ENCODE peak calls at places on chromosomes 11 and 22, in eight cellular contexts. One of them, this sample, is unnamed.

GRCh38 chr11:121572581-121573059 is 119.9 kb upstream of the SORL1-AS1 start:
- DNase-seq in hypothalamus: no peak
- DNase-seq in globus pallidus: peak; percentile 77
- DNase-seq in GDM1: no peak
- DNase-seq in kidney: no peak
- DNase-seq in stimulated activated CD4-positive, alpha-beta T cell treated with anti-CD3 and anti-CD28 coated beads, Interleukin-1b, Interleukin-23, amount 100 ng/mL, for 48 hours: no peak
- DNase-seq in RWPE1: no peak
- DNase-seq in neuronal stem cell: no peak
- DNase-seq in this sample: no peak

GRCh38 chr11:73320786-73321325 is 12.8 kb downstream of the ARHGEF17 start:
- DNase-seq in RWPE1: no peak
- DNase-seq in kidney: no peak
- DNase-seq in stimulated activated CD4-positive, alpha-beta T cell treated with anti-CD3 and anti-CD28 coated beads, Interleukin-1b, Interleukin-23, amount 100 ng/mL, for 48 hours: no peak
- DNase-seq in hypothalamus: no peak
- DNase-seq in neuronal stem cell: no peak
- DNase-seq in GDM1: no peak
- DNase-seq in globus pallidus: no peak
- DNase-seq in this sample: no peak

GRCh38 chr22:38751422-38752346 is 4.1 kb downstream of the SUN2 start:
- DNase-seq in RWPE1: peak; percentile 50
- DNase-seq in kidney: peak; percentile 87
- DNase-seq in neuronal stem cell: no peak
- DNase-seq in hypothalamus: no peak
- DNase-seq in stimulated activated CD4-positive, alpha-beta T cell treated with anti-CD3 and anti-CD28 coated beads, Interleukin-1b, Interleukin-23, amount 100 ng/mL, for 48 hours: peak; percentile 69
- DNase-seq in GDM1: no peak
- DNase-seq in globus pallidus: no peak
- DNase-seq in this sample: peak; percentile 73

GRCh38 chr11:2375341-2375853 is 1.7 kb upstream of the CD81 start:
- DNase-seq in globus pallidus: no peak
- DNase-seq in neuronal stem cell: no peak
- DNase-seq in kidney: peak; percentile 85
- DNase-seq in hypothalamus: no peak
- DNase-seq in GDM1: no peak
- DNase-seq in RWPE1: no peak
- DNase-seq in stimulated activated CD4-positive, alpha-beta T cell treated with anti-CD3 and anti-CD28 coated beads, Interleukin-1b, Interleukin-23, amount 100 ng/mL, for 48 hours: no peak
- DNase-seq in this sample: no peak

GRCh38 chr22:45896961-45897538 is 79.9 kb downstream of the WNT7B start:
- DNase-seq in RWPE1: no peak
- DNase-seq in globus pallidus: no peak
- DNase-seq in GDM1: no peak
- DNase-seq in hypothalamus: no peak
- DNase-seq in neuronal stem cell: no peak
- DNase-seq in stimulated activated CD4-positive, alpha-beta T cell treated with anti-CD3 and anti-CD28 coated beads, Interleukin-1b, Interleukin-23, amount 100 ng/mL, for 48 hours: no peak
- DNase-seq in kidney: peak; percentile 63
- DNase-seq in this sample: no peak

GRCh38 chr22:28810839-28811491 is 10.6 kb upstream of the XBP1 start:
- DNase-seq in stimulated activated CD4-positive, alpha-beta T cell treated with anti-CD3 and anti-CD28 coated beads, Interleukin-1b, Interleukin-23, amount 100 ng/mL, for 48 hours: no peak
- DNase-seq in hypothalamus: no peak
- DNase-seq in GDM1: peak; percentile 92
- DNase-seq in neuronal stem cell: no peak
- DNase-seq in RWPE1: no peak
- DNase-seq in globus pallidus: peak; percentile 49
- DNase-seq in kidney: peak; percentile 23
- DNase-seq in this sample: peak; percentile 34

GRCh38 chr11:134664863-134665535 is 253.0 kb upstream of the B3GAT1 start:
- DNase-seq in RWPE1: no peak
- DNase-seq in stimulated activated CD4-positive, alpha-beta T cell treated with anti-CD3 and anti-CD28 coated beads, Interleukin-1b, Interleukin-23, amount 100 ng/mL, for 48 hours: no peak
- DNase-seq in GDM1: no peak
- DNase-seq in hypothalamus: no peak
- DNase-seq in kidney: no peak
- DNase-seq in globus pallidus: no peak
- DNase-seq in neuronal stem cell: no peak
- DNase-seq in this sample: no peak

GRCh38 chr11:123211134-123211879 is 16.3 kb upstream of the CLMP start:
- DNase-seq in stimulated activated CD4-positive, alpha-beta T cell treated with anti-CD3 and anti-CD28 coated beads, Interleukin-1b, Interleukin-23, amount 100 ng/mL, for 48 hours: no peak
- DNase-seq in kidney: no peak
- DNase-seq in hypothalamus: no peak
- DNase-seq in RWPE1: no peak
- DNase-seq in neuronal stem cell: no peak
- DNase-seq in globus pallidus: no peak
- DNase-seq in GDM1: no peak
- DNase-seq in this sample: no peak

GRCh38 chr11:10550988-10551657 is 10.1 kb upstream of the RNF141 start:
- DNase-seq in neuronal stem cell: no peak
- DNase-seq in kidney: no peak
- DNase-seq in stimulated activated CD4-positive, alpha-beta T cell treated with anti-CD3 and anti-CD28 coated beads, Interleukin-1b, Interleukin-23, amount 100 ng/mL, for 48 hours: no peak
- DNase-seq in RWPE1: no peak
- DNase-seq in globus pallidus: no peak
- DNase-seq in GDM1: no peak
- DNase-seq in hypothalamus: no peak
- DNase-seq in this sample: no peak

GRCh38 chr11:47269829-47270305 is at the start of gene MADD:
- DNase-seq in hypothalamus: no peak
- DNase-seq in stimulated activated CD4-positive, alpha-beta T cell treated with anti-CD3 and anti-CD28 coated beads, Interleukin-1b, Interleukin-23, amount 100 ng/mL, for 48 hours: peak; percentile 92
- DNase-seq in GDM1: peak; percentile 90
- DNase-seq in neuronal stem cell: peak; percentile 86
- DNase-seq in globus pallidus: peak; percentile 86
- DNase-seq in RWPE1: peak; percentile 88
- DNase-seq in kidney: peak; percentile 96
- DNase-seq in this sample: peak; percentile 95

GRCh38 chr11:86610559-86611341 is 61.7 kb downstream of the ME3 start:
- DNase-seq in RWPE1: no peak
- DNase-seq in stimulated activated CD4-positive, alpha-beta T cell treated with anti-CD3 and anti-CD28 coated beads, Interleukin-1b, Interleukin-23, amount 100 ng/mL, for 48 hours: no peak
- DNase-seq in kidney: no peak
- DNase-seq in GDM1: no peak
- DNase-seq in globus pallidus: no peak
- DNase-seq in neuronal stem cell: no peak
- DNase-seq in hypothalamus: no peak
- DNase-seq in this sample: no peak

GRCh38 chr11:1761857-1762536 is 1.7 kb downstream of the CTSD start:
- DNase-seq in neuronal stem cell: no peak
- DNase-seq in stimulated activated CD4-positive, alpha-beta T cell treated with anti-CD3 and anti-CD28 coated beads, Interleukin-1b, Interleukin-23, amount 100 ng/mL, for 48 hours: no peak
- DNase-seq in RWPE1: no peak
- DNase-seq in hypothalamus: no peak
- DNase-seq in GDM1: no peak
- DNase-seq in globus pallidus: no peak
- DNase-seq in kidney: peak; percentile 84
- DNase-seq in this sample: no peak

GRCh38 chr11:35619030-35619753 is 932 bp downstream of the FJX1 start:
- DNase-seq in neuronal stem cell: peak; percentile 56
- DNase-seq in hypothalamus: no peak
- DNase-seq in GDM1: no peak
- DNase-seq in stimulated activated CD4-positive, alpha-beta T cell treated with anti-CD3 and anti-CD28 coated beads, Interleukin-1b, Interleukin-23, amount 100 ng/mL, for 48 hours: peak; percentile 34
- DNase-seq in kidney: peak; percentile 85
- DNase-seq in globus pallidus: peak; percentile 28
- DNase-seq in RWPE1: peak; percentile 33
- DNase-seq in this sample: peak; percentile 53

GRCh38 chr22:41681616-41682015 is 7.1 kb downstream of the SNU13 start:
- DNase-seq in RWPE1: no peak
- DNase-seq in stimulated activated CD4-positive, alpha-beta T cell treated with anti-CD3 and anti-CD28 coated beads, Interleukin-1b, Interleukin-23, amount 100 ng/mL, for 48 hours: no peak
- DNase-seq in kidney: no peak
- DNase-seq in GDM1: no peak
- DNase-seq in neuronal stem cell: no peak
- DNase-seq in hypothalamus: no peak
- DNase-seq in globus pallidus: no peak
- DNase-seq in this sample: no peak

GRCh38 chr22:20575724-20576444 is 68.5 kb downstream of the MED15 start:
- DNase-seq in globus pallidus: no peak
- DNase-seq in hypothalamus: no peak
- DNase-seq in neuronal stem cell: no peak
- DNase-seq in kidney: no peak
- DNase-seq in stimulated activated CD4-positive, alpha-beta T cell treated with anti-CD3 and anti-CD28 coated beads, Interleukin-1b, Interleukin-23, amount 100 ng/mL, for 48 hours: no peak
- DNase-seq in GDM1: no peak
- DNase-seq in RWPE1: no peak
- DNase-seq in this sample: no peak

GRCh38 chr11:122505304-122506006 is 150.1 kb upstream of the UBASH3B start:
- DNase-seq in hypothalamus: peak; percentile 24
- DNase-seq in kidney: peak; percentile 87
- DNase-seq in RWPE1: peak; percentile 80
- DNase-seq in stimulated activated CD4-positive, alpha-beta T cell treated with anti-CD3 and anti-CD28 coated beads, Interleukin-1b, Interleukin-23, amount 100 ng/mL, for 48 hours: peak; percentile 47
- DNase-seq in neuronal stem cell: peak; percentile 78
- DNase-seq in globus pallidus: peak; percentile 87
- DNase-seq in GDM1: no peak
- DNase-seq in this sample: peak; percentile 37

This sample was measured in activated naive CD8-positive, alpha-beta T cell treated with anti-CD3 and anti-CD28 coated beads for 36 hours.